ENCODE peak calls at places on chromosomes 12 and 14, in six cellular contexts. X is A549; W is astrocyte; D is lung; E is thoracic aorta; M is CD4-positive, alpha-beta T cell. Y is an unnamed sample. For H3K9me3, the result is how much of the 10 kb centered on the place peaks cover.

GRCh38 chr12:46982629-46983392 is 96.6 kb upstream of the PCED1B start:
- DNase-seq in D (no peak), W (no peak), M (no peak), X (no peak), E (no peak), Y (no peak)

GRCh38 chr14:95663226-95663797 is 22.9 kb upstream of the TCL1B start:
- DNase-seq in W (no peak), E (no peak), M (no peak), D (no peak), X (no peak), Y (no peak)

GRCh38 chr14:39673141-39674133 is 241.2 kb upstream of the FBXO33 start:
- DNase-seq in E (no peak), D (no peak), X (no peak), W (peak), M (no peak), Y (no peak)

GRCh38 chr12:4287325-4288290 is 14.0 kb downstream of the CCND2 start:
- DNase-seq in W (no peak), X (no peak), E (no peak), M (no peak), D (no peak), Y (no peak)

GRCh38 chr12:9340422-9341259 is 132.4 kb upstream of the PZP start:
- DNase-seq in M (no peak), X (no peak), E (no peak), W (peak), D (no peak), Y (peak)

GRCh38 chr14:79080040-79080439 is 909.9 kb downstream of the NRXN3 start:
- DNase-seq in W (no peak), E (no peak), M (no peak), X (no peak), D (no peak), Y (no peak)

GRCh38 chr14:74240794-74241610 is 1.8 kb downstream of the VSX2 start:
- DNase-seq in W (no peak), E (no peak), X (no peak), D (no peak), M (no peak), Y (peak)

GRCh38 chr14:72876710-72877063 is 17.2 kb downstream of the DPF3 start:
- DNase-seq in D (no peak), E (no peak), M (no peak), W (no peak), X (no peak), Y (no peak)

GRCh38 chr12:32917094-32917611 is 20.6 kb upstream of the PKP2 start:
- DNase-seq in M (no peak), W (peak), D (no peak), X (no peak), E (no peak), Y (no peak)

GRCh38 chr12:112906712-112907414 is at the start of gene OAS1:
- DNase-seq in W (peak), D (peak), E (no peak), M (no peak), X (peak), Y (peak)

GRCh38 chr14:69355955-69356321 is 42.2 kb downstream of the ERH start:
- DNase-seq in E (peak), X (no peak), D (no peak), W (peak), M (no peak), Y (peak)

GRCh38 chr12:123732251-123732650 is 20.1 kb downstream of the ATP6V0A2 start:
- DNase-seq in D (no peak), W (no peak), X (no peak), E (no peak), M (no peak), Y (no peak)

GRCh38 chr14:99576304-99576703 is 27.7 kb downstream of the CCDC85C start:
- DNase-seq in M (no peak), E (no peak), W (no peak), X (no peak), D (no peak), Y (peak)

GRCh38 chr14:99573436-99574098 is 30.4 kb downstream of the CCDC85C start:
- DNase-seq in E (no peak), X (no peak), W (no peak), D (no peak), M (no peak), Y (peak)

GRCh38 chr14:99576761-99577705 is 27.0 kb downstream of the CCDC85C start:
- DNase-seq in M (no peak), W (peak), X (no peak), D (no peak), E (no peak), Y (peak)

GRCh38 chr14:99574099-99574880 is 29.7 kb downstream of the CCDC85C start:
- DNase-seq in E (no peak), D (peak), X (no peak), W (peak), M (no peak), Y (peak)

DNA sequence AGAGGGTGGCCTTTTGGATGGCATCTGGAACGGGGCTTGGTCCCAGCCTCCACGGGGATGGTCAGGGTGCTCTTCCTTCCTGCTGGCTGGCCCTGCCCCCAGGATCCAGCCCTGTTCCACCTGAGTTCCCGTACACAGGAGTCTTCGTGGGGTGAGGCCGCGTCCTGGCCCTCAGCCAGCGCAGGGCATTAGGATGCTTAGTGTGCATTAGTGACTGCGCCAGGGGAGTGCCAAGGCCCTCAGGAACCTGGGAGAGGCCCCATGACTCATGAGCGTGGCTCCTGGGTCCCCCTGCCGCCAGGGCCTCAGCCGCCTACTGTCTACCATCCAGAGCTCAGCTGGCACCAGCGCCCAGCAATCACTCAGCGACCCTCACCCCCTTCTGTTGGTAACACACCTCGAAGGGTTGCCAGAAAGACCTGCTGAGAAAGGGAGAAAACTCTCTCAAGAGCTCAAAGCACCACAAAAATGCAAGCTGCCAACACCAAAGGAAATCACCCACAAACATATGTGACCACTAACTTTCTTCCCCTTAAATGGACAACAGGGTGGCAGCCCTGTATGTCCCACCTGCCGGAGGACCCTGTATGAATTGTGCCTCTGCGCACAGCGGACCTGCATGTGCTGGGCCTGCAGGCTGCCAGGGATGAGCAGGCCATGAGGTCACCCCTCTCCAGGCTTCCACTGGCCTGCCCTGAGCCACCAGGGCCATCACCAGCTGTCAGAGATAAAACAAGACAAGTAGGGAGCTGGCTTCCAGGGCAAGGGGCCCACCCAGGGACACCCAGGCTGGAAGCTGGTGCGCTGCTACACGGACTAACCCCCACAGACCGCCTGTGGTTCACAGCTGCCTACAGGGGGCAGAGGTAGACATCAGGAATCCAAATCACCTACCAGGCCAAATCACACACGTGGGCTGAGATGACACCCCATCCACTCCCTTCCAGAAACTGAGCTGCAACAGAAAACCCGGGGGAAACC is 28.7 kb downstream of the CCDC85C start:
- DNase-seq in E (no peak), W (peak), X (peak), M (no peak), D (peak), Y (no peak)
- H3K27ac ChIP-seq in E (no peak), W (peak), X (peak), M (no peak), D (peak), Y (no peak)

DNA sequence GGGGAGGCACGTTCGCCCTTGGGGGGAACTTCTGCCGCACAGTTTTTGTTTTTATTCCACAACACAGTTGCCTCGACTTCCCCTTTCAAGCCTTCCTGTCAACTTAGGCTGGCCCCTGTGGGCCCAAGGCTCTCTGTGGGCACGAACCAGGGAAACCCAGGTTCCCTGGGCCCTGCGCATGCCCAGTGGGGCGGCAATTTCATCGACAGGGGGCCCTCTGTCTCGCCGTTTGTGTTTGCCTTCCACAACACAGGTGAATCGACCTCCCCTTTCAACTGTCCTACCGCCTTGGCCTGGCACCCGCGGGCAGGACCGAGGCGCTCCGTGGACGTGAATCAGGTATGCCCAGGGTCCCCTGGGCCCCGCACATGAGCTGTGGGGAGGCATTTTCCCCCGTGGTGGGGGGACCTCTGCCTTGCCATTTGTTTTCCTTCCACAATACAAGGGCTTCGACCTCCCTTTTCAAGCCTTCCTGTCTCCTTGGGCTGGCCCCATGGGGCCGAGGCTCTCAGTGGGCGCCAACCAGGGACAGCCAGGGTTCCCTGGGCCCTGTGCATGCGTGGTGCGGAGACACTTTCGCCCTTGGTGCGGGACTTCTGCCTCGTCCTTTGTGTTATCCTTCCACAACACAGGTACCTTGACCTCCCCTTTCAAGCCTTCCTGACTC is 354.0 kb downstream of the ALG10 start:
- DNase-seq in E (no peak), M (no peak), X (no peak), W (no peak), D (no peak), Y (no peak)
- H3K9me3 ChIP-seq in E (under half), M (under half), X (under half), W (under half), D (half or more), Y (under half)

DNA sequence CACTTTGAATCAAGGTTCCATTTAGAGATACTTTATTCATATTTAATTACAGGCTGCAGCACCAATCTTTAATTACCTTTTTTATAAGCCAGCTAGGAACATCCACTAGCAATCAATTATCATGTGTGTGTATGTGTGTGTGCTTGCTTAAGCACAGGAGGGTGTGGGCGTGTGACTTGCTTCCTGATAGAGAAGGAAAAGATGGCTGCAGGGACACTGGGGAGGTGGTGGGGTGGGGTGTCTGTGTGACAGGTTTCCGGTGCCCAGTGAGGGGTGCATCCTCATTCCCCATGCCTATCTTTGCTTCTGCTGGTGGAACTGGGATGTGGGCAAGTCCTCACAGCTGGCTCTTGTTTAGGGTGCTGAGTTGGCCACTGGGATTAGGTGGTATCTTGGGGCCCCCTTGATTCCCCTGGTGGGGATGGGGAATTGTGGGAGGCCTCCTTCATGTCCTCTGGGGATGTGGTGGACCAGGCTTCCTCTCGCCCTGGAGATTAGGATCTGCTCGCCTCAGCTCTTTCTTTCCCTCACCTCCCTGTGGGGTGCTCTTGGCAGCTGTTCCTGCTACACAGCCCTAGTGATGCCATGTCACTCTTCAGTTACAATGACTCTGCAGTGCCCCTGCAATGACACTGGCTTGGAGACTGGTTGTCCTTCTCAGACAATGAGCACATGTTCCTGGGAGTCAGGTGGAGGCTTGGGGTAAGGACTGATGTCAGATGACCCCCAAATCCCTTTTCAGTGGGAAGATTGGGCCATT is 83.8 kb downstream of the ADCK1 start:
- DNase-seq in D (no peak), E (no peak), M (no peak), W (no peak), X (no peak), Y (no peak)
- H3K27ac ChIP-seq in D (no peak), E (no peak), M (no peak), W (no peak), X (no peak), Y (no peak)

GRCh38 chr12:90479237-90479636 is 475.7 kb downstream of the CCER1 start:
- DNase-seq in M (no peak), X (no peak), E (no peak), D (no peak), W (no peak), Y (no peak)
- H3K9me3 ChIP-seq in M (under half), X (under half), E (under half), D (under half), W (under half), Y (under half)

DNA sequence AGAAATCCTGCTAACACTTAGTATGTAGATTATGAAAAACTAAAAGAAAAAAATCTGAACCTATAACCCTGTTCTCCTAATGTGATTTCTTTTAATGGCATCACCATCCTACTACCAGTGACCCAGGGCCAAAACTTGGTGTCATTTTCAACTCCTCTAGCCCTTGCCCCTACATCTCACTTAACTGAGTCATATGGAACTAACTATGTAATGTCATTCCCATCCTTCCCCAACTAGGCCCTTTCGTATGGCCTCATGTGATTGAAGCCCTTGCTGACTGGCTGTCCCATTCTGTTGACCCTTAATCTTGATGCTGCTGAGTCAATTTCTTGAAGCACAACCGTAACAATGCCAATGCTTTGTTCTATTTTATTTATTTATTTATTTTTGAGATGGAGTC is 7.6 kb downstream of the DMAC2L start:
- DNase-seq in W (no peak), X (no peak), M (no peak), E (no peak), D (no peak), Y (peak)
- H3K27ac ChIP-seq in W (no peak), X (no peak), M (no peak), E (peak), D (no peak), Y (peak)